ENCODE peak calls at places on chromosomes 4 and X, in six cellular contexts. One of them, this sample, is unnamed.

GRCh38 chrX:151323054-151323453 is 74.0 kb upstream of the VMA21 start:
- DNase-seq in AG04449: no peak
- DNase-seq in thoracic aorta: no peak
- DNase-seq in AG09319: no peak
- DNase-seq in progenitor cell of endocrine pancreas: no peak
- DNase-seq in cardiac muscle cell: no peak
- DNase-seq in this sample: no peak

GRCh38 chr4:117771647-117772337 is 262.5 kb upstream of the NDST3 start:
- DNase-seq in AG09319: no peak
- DNase-seq in cardiac muscle cell: no peak
- DNase-seq in thoracic aorta: no peak
- DNase-seq in AG04449: no peak
- DNase-seq in progenitor cell of endocrine pancreas: no peak
- DNase-seq in this sample: peak

GRCh38 chr4:109009909-109010308 is 247.1 kb upstream of the ETNPPL start:
- DNase-seq in AG09319: peak
- DNase-seq in cardiac muscle cell: no peak
- DNase-seq in thoracic aorta: no peak
- DNase-seq in progenitor cell of endocrine pancreas: no peak
- DNase-seq in AG04449: peak
- DNase-seq in this sample: no peak

GRCh38 chrX:21295246-21295820 is 78.9 kb upstream of the CNKSR2 start:
- DNase-seq in AG09319: no peak
- DNase-seq in progenitor cell of endocrine pancreas: no peak
- DNase-seq in thoracic aorta: no peak
- DNase-seq in AG04449: no peak
- DNase-seq in cardiac muscle cell: no peak
- DNase-seq in this sample: peak

GRCh38 chr4:189773909-189774308 is 166.8 kb upstream of the FRG1 start:
- DNase-seq in progenitor cell of endocrine pancreas: no peak
- DNase-seq in AG09319: no peak
- DNase-seq in AG04449: peak
- DNase-seq in cardiac muscle cell: peak
- DNase-seq in thoracic aorta: no peak
- DNase-seq in this sample: no peak

GRCh38 chr4:17173300-17173699 is 274.9 kb upstream of the LDB2 start:
- DNase-seq in AG04449: no peak
- DNase-seq in AG09319: no peak
- DNase-seq in progenitor cell of endocrine pancreas: no peak
- DNase-seq in cardiac muscle cell: no peak
- DNase-seq in thoracic aorta: no peak
- DNase-seq in this sample: peak

GRCh38 chr4:6969826-6970800 is 60.5 kb downstream of the TBC1D14 start:
- DNase-seq in AG09319: no peak
- DNase-seq in progenitor cell of endocrine pancreas: no peak
- DNase-seq in thoracic aorta: no peak
- DNase-seq in AG04449: no peak
- DNase-seq in cardiac muscle cell: no peak
- DNase-seq in this sample: no peak

GRCh38 chrX:46710927-46711623 is 47.8 kb downstream of the SLC9A7 start:
- DNase-seq in cardiac muscle cell: no peak
- DNase-seq in AG04449: no peak
- DNase-seq in progenitor cell of endocrine pancreas: no peak
- DNase-seq in AG09319: no peak
- DNase-seq in thoracic aorta: no peak
- DNase-seq in this sample: no peak

DNA sequence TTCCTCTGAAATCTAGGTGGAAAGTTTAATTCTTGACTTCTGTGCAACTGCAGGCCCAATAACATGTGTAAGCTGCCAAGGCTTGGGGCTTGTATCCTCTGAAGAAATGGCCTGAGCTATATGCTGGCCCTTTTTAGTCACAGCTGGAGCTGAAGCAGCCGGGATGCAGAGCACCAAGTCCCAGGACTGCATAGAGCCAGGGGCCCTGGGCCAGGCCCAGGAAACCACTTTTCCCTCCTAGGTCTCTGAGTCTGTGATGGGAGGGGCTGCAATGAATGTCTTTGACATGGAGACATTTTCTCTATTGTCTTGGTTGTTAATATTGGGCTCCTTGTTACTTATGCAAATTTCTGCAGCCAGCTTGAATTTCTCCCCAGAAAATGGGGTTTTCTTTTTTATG is 588.5 kb downstream of the CENPC start:
- DNase-seq in thoracic aorta: no peak
- DNase-seq in AG04449: no peak
- DNase-seq in AG09319: no peak
- DNase-seq in cardiac muscle cell: no peak
- DNase-seq in progenitor cell of endocrine pancreas: no peak
- DNase-seq in this sample: no peak
- TF ChIP-seq CTCF in thoracic aorta: no peak
- TF ChIP-seq CTCF in AG04449: no peak
- TF ChIP-seq CTCF in AG09319: no peak
- TF ChIP-seq CTCF in cardiac muscle cell: no peak
- TF ChIP-seq CTCF in progenitor cell of endocrine pancreas: no peak
- TF ChIP-seq CTCF in this sample: no peak

DNA sequence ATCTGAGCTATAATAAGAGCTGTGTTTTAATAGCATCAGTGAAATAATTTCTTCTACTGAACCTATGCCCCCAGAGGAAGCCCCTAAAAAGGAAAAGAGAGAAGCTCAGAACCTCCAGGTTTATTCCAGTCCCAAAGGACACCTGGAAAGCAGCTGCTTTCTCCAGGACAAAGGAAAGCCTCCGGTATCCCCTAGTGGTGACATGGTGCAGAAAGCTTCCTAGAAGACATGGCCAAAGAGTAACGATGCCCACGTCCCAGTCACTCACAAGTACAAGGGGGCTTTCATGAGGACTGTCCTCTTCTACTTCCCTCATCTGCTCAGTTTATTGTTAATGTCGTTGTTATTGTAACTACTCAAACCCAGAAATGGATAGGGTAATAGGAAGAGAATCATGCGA is 343.9 kb downstream of the UNC5C start:
- DNase-seq in thoracic aorta: no peak
- DNase-seq in AG09319: no peak
- DNase-seq in AG04449: no peak
- DNase-seq in progenitor cell of endocrine pancreas: no peak
- DNase-seq in cardiac muscle cell: peak
- DNase-seq in this sample: no peak
- TF ChIP-seq CTCF in thoracic aorta: no peak
- TF ChIP-seq CTCF in AG09319: no peak
- TF ChIP-seq CTCF in AG04449: peak
- TF ChIP-seq CTCF in progenitor cell of endocrine pancreas: peak
- TF ChIP-seq CTCF in cardiac muscle cell: no peak
- TF ChIP-seq CTCF in this sample: peak

DNA sequence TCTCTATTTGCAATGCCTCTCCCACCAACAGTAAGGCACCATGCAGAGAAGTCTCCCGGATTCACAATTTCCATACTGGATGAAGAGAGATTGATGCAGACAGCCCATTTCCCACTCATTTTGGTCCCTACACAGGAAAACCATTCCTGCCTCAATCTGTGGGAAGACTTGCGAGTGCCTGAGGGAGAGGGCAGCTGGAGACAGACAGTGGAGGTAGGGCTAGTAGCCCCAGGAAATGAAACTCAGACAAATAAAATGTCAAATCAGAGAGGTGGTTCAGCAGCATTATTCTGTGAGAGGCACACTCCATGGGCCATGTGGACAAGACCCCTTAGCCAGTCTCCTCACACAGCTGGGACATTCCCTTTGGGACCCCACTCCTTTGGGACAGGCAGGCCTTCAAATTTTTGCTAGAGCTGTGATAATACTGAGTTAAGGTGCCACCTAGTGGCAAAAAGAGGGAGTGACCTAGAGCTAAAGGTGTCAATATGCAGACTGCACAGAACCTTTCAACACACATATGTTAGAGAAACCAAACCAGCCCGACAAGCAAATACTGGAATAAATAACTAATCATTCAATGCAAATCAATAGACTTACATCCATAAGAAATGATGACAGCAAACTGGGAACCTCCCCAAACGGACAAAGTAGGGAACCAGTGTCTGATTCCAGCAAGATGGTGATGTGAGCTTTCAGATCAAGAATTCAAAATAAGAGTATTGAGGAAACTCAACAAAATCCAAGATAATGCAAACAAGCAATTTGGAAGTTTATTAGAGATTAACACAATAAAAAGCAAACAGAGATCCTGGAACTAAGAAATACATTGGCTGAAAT is 1865.3 kb upstream of the AGA start:
- DNase-seq in cardiac muscle cell: peak
- DNase-seq in AG09319: no peak
- DNase-seq in AG04449: no peak
- DNase-seq in thoracic aorta: no peak
- DNase-seq in progenitor cell of endocrine pancreas: peak
- DNase-seq in this sample: peak
- TF ChIP-seq CTCF in cardiac muscle cell: peak
- TF ChIP-seq CTCF in AG09319: peak
- TF ChIP-seq CTCF in AG04449: peak
- TF ChIP-seq CTCF in thoracic aorta: peak
- TF ChIP-seq CTCF in progenitor cell of endocrine pancreas: peak
- TF ChIP-seq CTCF in this sample: peak

GRCh38 chr4:103032575-103032974 is 13.1 kb upstream of the SLC9B1 start:
- DNase-seq in cardiac muscle cell: peak
- DNase-seq in thoracic aorta: no peak
- DNase-seq in AG04449: no peak
- DNase-seq in AG09319: no peak
- DNase-seq in progenitor cell of endocrine pancreas: no peak
- DNase-seq in this sample: peak
- TF ChIP-seq CTCF in cardiac muscle cell: peak
- TF ChIP-seq CTCF in thoracic aorta: no peak
- TF ChIP-seq CTCF in AG04449: peak
- TF ChIP-seq CTCF in AG09319: peak
- TF ChIP-seq CTCF in progenitor cell of endocrine pancreas: peak
- TF ChIP-seq CTCF in this sample: peak

GRCh38 chr4:76374744-76375143 is 46.2 kb downstream of the CCDC158 start:
- DNase-seq in AG04449: no peak
- DNase-seq in cardiac muscle cell: no peak
- DNase-seq in AG09319: no peak
- DNase-seq in progenitor cell of endocrine pancreas: no peak
- DNase-seq in thoracic aorta: no peak
- DNase-seq in this sample: no peak
- TF ChIP-seq CTCF in AG04449: no peak
- TF ChIP-seq CTCF in cardiac muscle cell: no peak
- TF ChIP-seq CTCF in AG09319: no peak
- TF ChIP-seq CTCF in progenitor cell of endocrine pancreas: no peak
- TF ChIP-seq CTCF in thoracic aorta: no peak
- TF ChIP-seq CTCF in this sample: no peak

GRCh38 chrX:2819345-2820130 is 9.2 kb upstream of the GYG2 start:
- DNase-seq in progenitor cell of endocrine pancreas: no peak
- DNase-seq in AG09319: no peak
- DNase-seq in AG04449: no peak
- DNase-seq in thoracic aorta: no peak
- DNase-seq in cardiac muscle cell: peak
- DNase-seq in this sample: no peak
- TF ChIP-seq CTCF in progenitor cell of endocrine pancreas: peak
- TF ChIP-seq CTCF in AG09319: peak
- TF ChIP-seq CTCF in AG04449: peak
- TF ChIP-seq CTCF in thoracic aorta: peak
- TF ChIP-seq CTCF in cardiac muscle cell: peak
- TF ChIP-seq CTCF in this sample: peak

This sample was measured in H9.